ENCODE peak calls at places on chromosomes 12 and 14, in four cellular contexts. Q is H54; S is natural killer cell treated with Interleukin-12 subunit alpha and Interleukin-12 subunit beta and Interleukin-15 and Interleukin-18, amount 100 ng/mL, for 72 hours; B is hypothalamus. D is an unnamed sample.

GRCh38 chr14:65318636-65319506 is 93.7 kb upstream of the FUT8 start:
- DNase-seq in S (no peak), B (no peak), Q (no peak), D (no peak)

GRCh38 chr12:113392988-113393579 is 10.6 kb downstream of the SDS start:
- DNase-seq in Q (no peak), B (no peak), S (no peak), D (no peak)

GRCh38 chr12:12214635-12215131 is 52.2 kb downstream of the LRP6 start:
- DNase-seq in B (no peak), Q (no peak), S (no peak), D (no peak)

GRCh38 chr12:6093764-6094163 is 30.7 kb downstream of the VWF start:
- DNase-seq in B (no peak), S (no peak), Q (no peak), D (no peak)

GRCh38 chr12:50066402-50066801 is 9.0 kb downstream of the ASIC1 start:
- DNase-seq in Q (no peak), B (no peak), S (no peak), D (no peak)

GRCh38 chr14:61280092-61280525 is 1.0 kb downstream of the TMEM30B start:
- DNase-seq in B (no peak), S (no peak), Q (no peak), D (no peak)

GRCh38 chr12:132470417-132470816 is 19.5 kb upstream of the FBRSL1 start:
- DNase-seq in B (no peak), Q (no peak), S (no peak), D (no peak)

GRCh38 chr12:77940011-77940423 is 109.3 kb downstream of the NAV3 start:
- DNase-seq in S (no peak), B (no peak), Q (no peak), D (no peak)

GRCh38 chr12:101935769-101936741 is 58.7 kb downstream of the DRAM1 start:
- DNase-seq in B (no peak), Q (no peak), S (peak; percentile 68), D (peak; percentile 73)

GRCh38 chr14:24246765-24247212 is 4.4 kb upstream of the TINF2 start:
- DNase-seq in B (no peak), Q (no peak), S (no peak), D (no peak)

GRCh38 chr12:101021442-101021841 is 188.6 kb downstream of the SLC5A8 start:
- DNase-seq in B (no peak), Q (no peak), S (no peak), D (no peak)

GRCh38 chr12:6605425-6606330 is 1.5 kb downstream of the CHD4 start:
- DNase-seq in B (no peak), S (no peak), Q (peak; percentile 28), D (no peak)

GRCh38 chr14:71597289-71597920 is 334.8 kb upstream of the RGS6 start:
- DNase-seq in S (no peak), Q (no peak), B (no peak), D (no peak)

GRCh38 chr12:91811481-91812287 is 334.0 kb downstream of the BTG1 start:
- DNase-seq in Q (peak; percentile 2), B (peak; percentile 36), S (peak; percentile 67), D (peak; percentile 73)

GRCh38 chr12:38601970-38602369 is 285.4 kb downstream of the ALG10B start:
- DNase-seq in S (no peak), B (no peak), Q (no peak), D (no peak)